ENCODE peak calls at places on chromosome 6, in seven cellular contexts. P is mammary epithelial cell, N is kidney, I is thyroid gland, B is endodermal cell, X is ELR, R is germinal center. Y is an unnamed sample.
A peak's percentile ranks its signal among the peaks of the same experiment; 100 is the strongest.

GRCh38 chr6:40997256-40997957 is 41.6 kb downstream of the UNC5CL start:
- DNase-seq in B (peak; percentile 94), X (peak; percentile 61), R (no peak), P (peak; percentile 21), N (no peak), I (peak; percentile 82), Y (no peak)

GRCh38 chr6:135334169-135334568 is 153.1 kb downstream of the MYB start:
- DNase-seq in X (peak; percentile 78), I (no peak), R (no peak), B (no peak), N (no peak), P (peak; percentile 18), Y (no peak)

GRCh38 chr6:3746119-3746691 is 5.3 kb downstream of the PXDC1 start:
- DNase-seq in X (no peak), R (peak; percentile 72), P (no peak), N (peak; percentile 67), B (no peak), I (no peak), Y (peak; percentile 74)

GRCh38 chr6:107272246-107272645 is 156.9 kb upstream of the BEND3 start:
- DNase-seq in I (no peak), R (no peak), X (no peak), P (no peak), B (no peak), N (no peak), Y (no peak)

GRCh38 chr6:69138173-69138572 is 503.1 kb downstream of the ADGRB3 start:
- DNase-seq in P (no peak), I (no peak), X (peak; percentile 4), R (no peak), B (no peak), N (no peak), Y (no peak)

GRCh38 chr6:2756245-2756644 is 5.5 kb upstream of the MYLK4 start:
- DNase-seq in B (no peak), N (no peak), R (no peak), I (no peak), X (no peak), P (no peak), Y (no peak)

GRCh38 chr6:140153703-140154102 is 779.3 kb upstream of the CITED2 start:
- DNase-seq in I (no peak), B (no peak), P (peak; percentile 37), R (no peak), X (no peak), N (no peak), Y (no peak)

GRCh38 chr6:168518867-168519266 is 77.9 kb downstream of the SMOC2 start:
- DNase-seq in I (no peak), R (no peak), P (no peak), X (no peak), B (no peak), N (no peak), Y (no peak)

GRCh38 chr6:41729624-41730023 is 5.8 kb downstream of the TFEB start:
- DNase-seq in I (no peak), X (no peak), N (no peak), B (no peak), R (no peak), P (no peak), Y (no peak)

Y was measured in GM06990.